ENCODE peak calls at places on chromosomes 11 and 22, in eight cellular contexts. S is transverse colon, A is heart left ventricle, G is spleen, Y is thyroid gland, Z is thoracic aorta, J is aorta, Q is GM23338. O is an unnamed sample. For H3K4me1, the result is how much of the 10 kb centered on the place peaks cover.

GRCh38 chr22:33054276-33054675 is 3.9 kb downstream of the SYN3 start:
- DNase-seq in S (no peak), A (no peak), G (no peak), Y (no peak), Z (no peak), J (no peak), Q (peak), O (no peak)

GRCh38 chr11:2419638-2420501 is 19.3 kb downstream of the TSSC4 start:
- DNase-seq in S (peak), A (peak), G (peak), Y (peak), Z (no peak), J (peak), Q (peak), O (peak)

GRCh38 chr11:95104121-95104830 is 14.6 kb downstream of the ENDOD1 start:
- DNase-seq in S (no peak), A (no peak), G (no peak), Y (no peak), Z (no peak), J (no peak), Q (no peak), O (no peak)

GRCh38 chr22:32619614-32620426 is 145.2 kb downstream of the FBXO7 start:
- DNase-seq in S (no peak), A (peak), G (peak), Y (peak), Z (peak), J (peak), Q (no peak), O (peak)

GRCh38 chr11:114192841-114193389 is 103.3 kb upstream of the NNMT start:
- DNase-seq in S (no peak), A (no peak), G (no peak), Y (no peak), Z (no peak), J (no peak), Q (no peak), O (no peak)

GRCh38 chr11:117219001-117219400 is 12.9 kb downstream of the PCSK7 start:
- DNase-seq in S (no peak), A (no peak), G (no peak), Y (no peak), Z (no peak), J (no peak), Q (no peak), O (no peak)

GRCh38 chr22:35930933-35931332 is 97.7 kb downstream of the RBFOX2 start:
- DNase-seq in S (no peak), A (no peak), G (no peak), Y (no peak), Z (no peak), J (no peak), Q (peak), O (peak)

GRCh38 chr22:42621505-42622002 is 6.9 kb upstream of the POLDIP3 start:
- DNase-seq in S (peak), A (peak), G (peak), Y (peak), Z (no peak), J (peak), Q (peak), O (peak)

GRCh38 chr11:62665630-62666258 is 632 bp downstream of the CSKMT start:
- DNase-seq in S (peak), A (peak), G (peak), Y (peak), Z (no peak), J (peak), Q (peak), O (peak)

GRCh38 chr11:113615773-113616172 is 90.3 kb downstream of the TMPRSS5 start:
- DNase-seq in S (no peak), A (no peak), G (no peak), Y (no peak), Z (no peak), J (no peak), Q (no peak), O (no peak)

DNA sequence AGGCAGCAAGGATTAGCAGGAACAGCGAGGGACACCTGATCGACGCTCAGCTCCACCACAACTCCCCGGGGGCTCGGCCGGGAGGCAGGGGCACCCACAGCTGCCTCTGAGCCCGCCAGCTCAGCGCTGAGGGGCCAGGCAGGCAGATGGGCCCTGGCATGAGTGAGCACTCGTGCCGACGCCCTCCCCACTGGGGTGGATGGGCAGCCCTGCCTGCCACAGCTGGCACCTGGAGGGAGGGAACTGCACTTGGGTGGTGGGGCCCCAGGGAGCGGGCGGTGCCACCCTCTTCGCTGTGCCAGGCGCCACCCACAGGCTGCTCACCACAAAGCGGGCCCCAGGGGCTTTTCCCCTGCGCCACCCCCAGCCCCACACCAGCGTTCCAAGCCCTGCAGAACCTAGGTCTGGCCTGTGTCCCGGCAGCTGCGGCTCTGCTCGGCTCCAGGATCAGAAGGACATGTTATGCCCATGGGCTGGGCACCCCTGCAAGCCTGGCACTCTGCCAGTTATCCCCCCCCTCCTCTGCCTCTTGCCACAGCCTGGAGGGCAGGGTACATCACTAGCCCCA is 28.8 kb downstream of the WNT7B start:
- DNase-seq in S (no peak), A (no peak), G (peak), Y (no peak), Z (no peak), J (no peak), Q (no peak), O (no peak)
- H3K4me1 ChIP-seq in S (under half), A (under half), G (under half), Y (under half), Z (under half), J (under half), Q (under half), O (under half)

GRCh38 chr11:65251476-65251875 is 10.3 kb upstream of the POLA2 start:
- DNase-seq in S (no peak), A (no peak), G (no peak), Y (no peak), Z (no peak), J (no peak), Q (no peak), O (no peak)

GRCh38 chr11:65243773-65244172 is 18.0 kb upstream of the POLA2 start:
- DNase-seq in S (no peak), A (no peak), G (no peak), Y (no peak), Z (no peak), J (no peak), Q (peak), O (no peak)

GRCh38 chr11:65242389-65242788 is 19.4 kb upstream of the POLA2 start:
- DNase-seq in S (no peak), A (no peak), G (no peak), Y (no peak), Z (no peak), J (no peak), Q (no peak), O (no peak)

GRCh38 chr11:65241134-65241533 is 20.6 kb upstream of the POLA2 start:
- DNase-seq in S (no peak), A (no peak), G (no peak), Y (no peak), Z (no peak), J (no peak), Q (no peak), O (no peak)

DNA sequence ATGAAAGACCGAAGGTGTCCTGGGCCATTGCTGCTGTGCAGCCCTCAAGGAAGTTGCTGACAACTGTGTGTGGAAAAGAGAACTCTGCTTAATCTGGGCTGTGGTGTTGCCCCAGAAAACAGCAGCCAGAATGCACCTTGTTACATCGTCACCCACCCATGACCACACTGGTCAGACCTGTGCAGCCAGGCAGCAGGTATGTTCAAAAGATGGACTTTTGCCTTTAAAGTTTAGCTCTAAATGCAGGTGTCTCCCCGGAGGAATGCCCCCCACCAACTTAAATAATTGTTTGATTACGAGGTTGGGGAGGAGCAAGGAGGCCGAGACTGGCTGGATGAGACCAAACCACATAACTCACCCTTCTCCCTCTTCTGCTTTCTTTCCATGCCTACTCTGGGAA is 15.3 kb upstream of the POLA2 start:
- DNase-seq in S (no peak), A (no peak), G (no peak), Y (peak), Z (no peak), J (no peak), Q (no peak), O (no peak)
- H3K4me3 ChIP-seq in S (no peak), A (no peak), G (no peak), Y (no peak), Z (no peak), J (no peak), Q (no peak), O (no peak)

DNA sequence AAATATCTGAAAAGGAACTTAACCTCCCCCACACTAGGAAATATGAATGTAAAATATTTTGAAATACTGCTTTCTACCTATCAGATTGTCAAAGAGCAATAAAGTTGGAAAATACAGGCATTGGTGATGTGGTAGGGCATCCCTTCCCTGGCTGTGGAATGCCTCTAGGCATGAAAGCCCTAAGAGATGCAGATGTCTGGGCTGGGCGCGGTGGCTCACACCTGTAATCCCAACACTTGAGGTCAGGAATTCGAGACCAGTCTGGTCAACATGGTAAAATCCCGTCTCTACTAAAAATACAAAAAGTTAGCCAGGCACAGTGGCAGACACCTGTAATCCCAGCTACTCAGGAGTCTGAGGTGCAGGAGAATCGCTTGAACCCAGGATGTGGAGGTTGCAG is 22.0 kb downstream of the ARAP1 start:
- DNase-seq in S (no peak), A (peak), G (no peak), Y (no peak), Z (no peak), J (no peak), Q (peak), O (no peak)
- H3K4me1 ChIP-seq in S (under half), A (under half), G (half or more), Y (under half), Z (under half), J (under half), Q (under half), O (under half)

GRCh38 chr11:89489930-89490329 is 1.2 kb downstream of the NOX4 start:
- DNase-seq in S (no peak), A (no peak), G (no peak), Y (no peak), Z (no peak), J (no peak), Q (no peak), O (no peak)
- H3K4me3 ChIP-seq in S (no peak), A (peak), G (no peak), Y (no peak), Z (peak), J (peak), Q (no peak), O (peak)